ENCODE peak calls at places on chromosomes 5 and 9, in ten cellular contexts. One of them, this sample, is unnamed.
A peak's percentile ranks its signal among the peaks of the same experiment; 100 is the strongest.

GRCh38 chr9:134489621-134490380 is 151.8 kb upstream of the COL5A1 start:
- DNase-seq in fibroblast of the conjunctiva: no peak
- DNase-seq in NCI-H1694 treated with DMSO at 0.1 percent for 48 hours: no peak
- DNase-seq in endothelial cell: no peak
- DNase-seq in stimulated activated CD4-positive, alpha-beta T cell treated with anti-CD3 and anti-CD28 coated beads, Interleukin-4, amount 100 ng/mL, for 24 hours: no peak
- DNase-seq in CD4-positive, CD25-positive, alpha-beta regulatory T cell: no peak
- DNase-seq in T-helper 17 cell: no peak
- DNase-seq in mammary epithelial cell: no peak
- DNase-seq in tibial nerve: no peak
- DNase-seq in RKO: no peak
- DNase-seq in this sample: no peak

GRCh38 chr9:87973791-87974292 is 491 bp downstream of the CDK20 start:
- DNase-seq in fibroblast of the conjunctiva: no peak
- DNase-seq in NCI-H1694 treated with DMSO at 0.1 percent for 48 hours: no peak
- DNase-seq in endothelial cell: no peak
- DNase-seq in stimulated activated CD4-positive, alpha-beta T cell treated with anti-CD3 and anti-CD28 coated beads, Interleukin-4, amount 100 ng/mL, for 24 hours: no peak
- DNase-seq in CD4-positive, CD25-positive, alpha-beta regulatory T cell: no peak
- DNase-seq in T-helper 17 cell: no peak
- DNase-seq in mammary epithelial cell: peak; percentile 6
- DNase-seq in tibial nerve: no peak
- DNase-seq in RKO: peak; percentile 37
- DNase-seq in this sample: no peak

GRCh38 chr5:132771559-132771998 is 5.5 kb downstream of the SEPTIN8 start:
- DNase-seq in fibroblast of the conjunctiva: no peak
- DNase-seq in NCI-H1694 treated with DMSO at 0.1 percent for 48 hours: no peak
- DNase-seq in endothelial cell: no peak
- DNase-seq in stimulated activated CD4-positive, alpha-beta T cell treated with anti-CD3 and anti-CD28 coated beads, Interleukin-4, amount 100 ng/mL, for 24 hours: no peak
- DNase-seq in CD4-positive, CD25-positive, alpha-beta regulatory T cell: no peak
- DNase-seq in T-helper 17 cell: no peak
- DNase-seq in mammary epithelial cell: no peak
- DNase-seq in tibial nerve: no peak
- DNase-seq in RKO: no peak
- DNase-seq in this sample: no peak

GRCh38 chr9:33813712-33814641 is 3.0 kb upstream of the UBE2R2 start:
- DNase-seq in fibroblast of the conjunctiva: peak; percentile 31
- DNase-seq in NCI-H1694 treated with DMSO at 0.1 percent for 48 hours: peak; percentile 67
- DNase-seq in endothelial cell: no peak
- DNase-seq in stimulated activated CD4-positive, alpha-beta T cell treated with anti-CD3 and anti-CD28 coated beads, Interleukin-4, amount 100 ng/mL, for 24 hours: peak; percentile 23
- DNase-seq in CD4-positive, CD25-positive, alpha-beta regulatory T cell: no peak
- DNase-seq in T-helper 17 cell: no peak
- DNase-seq in mammary epithelial cell: peak; percentile 93
- DNase-seq in tibial nerve: no peak
- DNase-seq in RKO: peak; percentile 81
- DNase-seq in this sample: peak; percentile 80

GRCh38 chr5:34685485-34686197 is 29.5 kb downstream of the RAI14 start:
- DNase-seq in fibroblast of the conjunctiva: no peak
- DNase-seq in NCI-H1694 treated with DMSO at 0.1 percent for 48 hours: no peak
- DNase-seq in endothelial cell: no peak
- DNase-seq in stimulated activated CD4-positive, alpha-beta T cell treated with anti-CD3 and anti-CD28 coated beads, Interleukin-4, amount 100 ng/mL, for 24 hours: no peak
- DNase-seq in CD4-positive, CD25-positive, alpha-beta regulatory T cell: no peak
- DNase-seq in T-helper 17 cell: no peak
- DNase-seq in mammary epithelial cell: peak; percentile 70
- DNase-seq in tibial nerve: no peak
- DNase-seq in RKO: peak; percentile 60
- DNase-seq in this sample: no peak

GRCh38 chr5:138435943-138436342 is 2.9 kb upstream of the REEP2 start:
- DNase-seq in fibroblast of the conjunctiva: no peak
- DNase-seq in NCI-H1694 treated with DMSO at 0.1 percent for 48 hours: no peak
- DNase-seq in endothelial cell: no peak
- DNase-seq in stimulated activated CD4-positive, alpha-beta T cell treated with anti-CD3 and anti-CD28 coated beads, Interleukin-4, amount 100 ng/mL, for 24 hours: no peak
- DNase-seq in CD4-positive, CD25-positive, alpha-beta regulatory T cell: no peak
- DNase-seq in T-helper 17 cell: no peak
- DNase-seq in mammary epithelial cell: no peak
- DNase-seq in tibial nerve: no peak
- DNase-seq in RKO: no peak
- DNase-seq in this sample: no peak

GRCh38 chr5:117376748-117377147 is 802.1 kb upstream of the SEMA6A start:
- DNase-seq in fibroblast of the conjunctiva: no peak
- DNase-seq in NCI-H1694 treated with DMSO at 0.1 percent for 48 hours: no peak
- DNase-seq in endothelial cell: no peak
- DNase-seq in stimulated activated CD4-positive, alpha-beta T cell treated with anti-CD3 and anti-CD28 coated beads, Interleukin-4, amount 100 ng/mL, for 24 hours: no peak
- DNase-seq in CD4-positive, CD25-positive, alpha-beta regulatory T cell: no peak
- DNase-seq in T-helper 17 cell: no peak
- DNase-seq in mammary epithelial cell: no peak
- DNase-seq in tibial nerve: no peak
- DNase-seq in RKO: no peak
- DNase-seq in this sample: no peak

GRCh38 chr5:177133845-177134652 is 476 bp downstream of the NSD1 start:
- DNase-seq in fibroblast of the conjunctiva: no peak
- DNase-seq in NCI-H1694 treated with DMSO at 0.1 percent for 48 hours: no peak
- DNase-seq in endothelial cell: peak; percentile 70
- DNase-seq in stimulated activated CD4-positive, alpha-beta T cell treated with anti-CD3 and anti-CD28 coated beads, Interleukin-4, amount 100 ng/mL, for 24 hours: peak; percentile 39
- DNase-seq in CD4-positive, CD25-positive, alpha-beta regulatory T cell: peak; percentile 36
- DNase-seq in T-helper 17 cell: peak; percentile 41
- DNase-seq in mammary epithelial cell: peak; percentile 54
- DNase-seq in tibial nerve: no peak
- DNase-seq in RKO: peak; percentile 44
- DNase-seq in this sample: peak; percentile 59

GRCh38 chr5:93602261-93603149 is 19.5 kb downstream of the NR2F1 start:
- DNase-seq in fibroblast of the conjunctiva: no peak
- DNase-seq in NCI-H1694 treated with DMSO at 0.1 percent for 48 hours: peak; percentile 69
- DNase-seq in endothelial cell: no peak
- DNase-seq in stimulated activated CD4-positive, alpha-beta T cell treated with anti-CD3 and anti-CD28 coated beads, Interleukin-4, amount 100 ng/mL, for 24 hours: no peak
- DNase-seq in CD4-positive, CD25-positive, alpha-beta regulatory T cell: no peak
- DNase-seq in T-helper 17 cell: no peak
- DNase-seq in mammary epithelial cell: no peak
- DNase-seq in tibial nerve: no peak
- DNase-seq in RKO: no peak
- DNase-seq in this sample: no peak

GRCh38 chr5:1544294-1545010 is 20.7 kb upstream of the LPCAT1 start:
- DNase-seq in fibroblast of the conjunctiva: no peak
- DNase-seq in NCI-H1694 treated with DMSO at 0.1 percent for 48 hours: no peak
- DNase-seq in endothelial cell: no peak
- DNase-seq in stimulated activated CD4-positive, alpha-beta T cell treated with anti-CD3 and anti-CD28 coated beads, Interleukin-4, amount 100 ng/mL, for 24 hours: no peak
- DNase-seq in CD4-positive, CD25-positive, alpha-beta regulatory T cell: no peak
- DNase-seq in T-helper 17 cell: no peak
- DNase-seq in mammary epithelial cell: no peak
- DNase-seq in tibial nerve: no peak
- DNase-seq in RKO: no peak
- DNase-seq in this sample: no peak

GRCh38 chr5:176501333-176501732 is 35.9 kb downstream of the RNF44 start:
- DNase-seq in fibroblast of the conjunctiva: peak; percentile 60
- DNase-seq in NCI-H1694 treated with DMSO at 0.1 percent for 48 hours: no peak
- DNase-seq in endothelial cell: no peak
- DNase-seq in stimulated activated CD4-positive, alpha-beta T cell treated with anti-CD3 and anti-CD28 coated beads, Interleukin-4, amount 100 ng/mL, for 24 hours: no peak
- DNase-seq in CD4-positive, CD25-positive, alpha-beta regulatory T cell: no peak
- DNase-seq in T-helper 17 cell: no peak
- DNase-seq in mammary epithelial cell: peak; percentile 64
- DNase-seq in tibial nerve: no peak
- DNase-seq in RKO: peak; percentile 30
- DNase-seq in this sample: no peak

GRCh38 chr5:81081461-81081835 is 121.3 kb downstream of the RASGRF2 start:
- DNase-seq in fibroblast of the conjunctiva: no peak
- DNase-seq in NCI-H1694 treated with DMSO at 0.1 percent for 48 hours: no peak
- DNase-seq in endothelial cell: no peak
- DNase-seq in stimulated activated CD4-positive, alpha-beta T cell treated with anti-CD3 and anti-CD28 coated beads, Interleukin-4, amount 100 ng/mL, for 24 hours: no peak
- DNase-seq in CD4-positive, CD25-positive, alpha-beta regulatory T cell: no peak
- DNase-seq in T-helper 17 cell: no peak
- DNase-seq in mammary epithelial cell: no peak
- DNase-seq in tibial nerve: peak; percentile 63
- DNase-seq in RKO: no peak
- DNase-seq in this sample: no peak

GRCh38 chr9:137664676-137665075 is 45.9 kb downstream of the EHMT1 start:
- DNase-seq in fibroblast of the conjunctiva: no peak
- DNase-seq in NCI-H1694 treated with DMSO at 0.1 percent for 48 hours: no peak
- DNase-seq in endothelial cell: no peak
- DNase-seq in stimulated activated CD4-positive, alpha-beta T cell treated with anti-CD3 and anti-CD28 coated beads, Interleukin-4, amount 100 ng/mL, for 24 hours: no peak
- DNase-seq in CD4-positive, CD25-positive, alpha-beta regulatory T cell: no peak
- DNase-seq in T-helper 17 cell: no peak
- DNase-seq in mammary epithelial cell: no peak
- DNase-seq in tibial nerve: no peak
- DNase-seq in RKO: no peak
- DNase-seq in this sample: no peak